ENCODE peak calls at places on chromosomes 4 and X, in five cellular contexts. B, R, Q, U and W are unnamed samples.

GRCh38 chr4:123278755-123279154 is 117.8 kb upstream of the SPRY1 start:
- DNase-seq in B (no peak), R (no peak), Q (no peak), U (no peak), W (no peak)

GRCh38 chr4:173337463-173337862 is 3.3 kb upstream of the HMGB2 start:
- DNase-seq in U (no peak), B (no peak), R (no peak), Q (no peak), W (no peak)

GRCh38 chr4:2968381-2968780 is 5.0 kb downstream of the GRK4 start:
- DNase-seq in R (no peak), B (no peak), U (no peak), Q (no peak), W (no peak)

GRCh38 chrX:71118032-71118984 is at the start of gene MED12:
- DNase-seq in B (peak), Q (peak), U (peak), R (peak), W (peak)

GRCh38 chrX:69615779-69616519 is at the start of gene EDA:
- DNase-seq in R (peak), B (peak), Q (peak), U (peak), W (peak)

GRCh38 chr4:166501941-166502382 is 628.9 kb downstream of the TLL1 start:
- DNase-seq in Q (no peak), R (no peak), B (peak), U (no peak), W (peak)

GRCh38 chr4:169620846-169621228 is 459 bp downstream of the CLCN3 start:
- DNase-seq in R (no peak), B (no peak), U (no peak), Q (no peak), W (peak)

GRCh38 chrX:40880712-40881111 is 145.4 kb upstream of the MED14 start:
- DNase-seq in B (no peak), U (no peak), Q (no peak), R (no peak), W (no peak)

GRCh38 chr4:128846063-128846462 is 36.6 kb downstream of the JADE1 start:
- DNase-seq in B (no peak), Q (no peak), U (no peak), R (no peak), W (no peak)

GRCh38 chr4:5787311-5787710 is 76.3 kb downstream of the EVC start:
- DNase-seq in R (no peak), U (no peak), B (no peak), Q (no peak), W (no peak)

GRCh38 chrX:37302569-37302968 is 46.6 kb upstream of the PRRG1 start:
- DNase-seq in R (no peak), U (no peak), Q (no peak), B (peak), W (peak)

GRCh38 chr4:176587920-176588319 is 204.8 kb downstream of the VEGFC start:
- DNase-seq in Q (no peak), R (no peak), U (no peak), B (no peak), W (peak)

GRCh38 chrX:54550821-54551220 is 20.8 kb downstream of the GNL3L start:
- DNase-seq in U (no peak), R (no peak), B (no peak), Q (no peak), W (no peak)

GRCh38 chr4:106195435-106195950 is 120.5 kb downstream of the TBCK start:
- DNase-seq in R (no peak), B (no peak), U (no peak), Q (no peak), W (no peak)

GRCh38 chrX:68868316-68868715 is 39.5 kb downstream of the EFNB1 start:
- DNase-seq in Q (no peak), R (no peak), U (no peak), B (no peak), W (no peak)

GRCh38 chrX:71622347-71623104 is 4.2 kb upstream of the CXCR3 start:
- DNase-seq in U (peak), Q (peak), R (peak), B (peak), W (peak)

GRCh38 chrX:25277574-25277973 is 261.8 kb upstream of the ARX start:
- DNase-seq in B (no peak), U (no peak), Q (no peak), R (no peak), W (no peak)

GRCh38 chr4:85869156-85869555 is 394.2 kb downstream of the ARHGAP24 start:
- DNase-seq in U (no peak), B (no peak), R (no peak), Q (no peak), W (no peak)

GRCh38 chr4:89511776-89512175 is 204.2 kb upstream of the GPRIN3 start:
- DNase-seq in B (no peak), Q (no peak), U (no peak), R (no peak), W (no peak)

GRCh38 chrX:10972731-10973130 is 138.4 kb upstream of the HCCS start:
- DNase-seq in Q (no peak), B (no peak), R (no peak), U (no peak), W (peak)

GRCh38 chr4:41991916-41992767 is 1.8 kb downstream of the SLC30A9 start:
- DNase-seq in Q (no peak), R (no peak), U (no peak), B (no peak), W (no peak)

GRCh38 chr4:20603671-20604313 is 96.5 kb upstream of the PACRGL start:
- DNase-seq in B (peak), Q (no peak), R (no peak), U (no peak), W (peak)